ENCODE peak calls at places on chromosomes 4 and X, in seven cellular contexts. K is activated T-cell treated with anti-CD3 and anti-CD28 coated beads for 4 hours; L is astrocyte; O is DMS53; J is CD8-positive, alpha-beta memory T cell; D is Caki2; X is SJSA1. Y is an unnamed sample.

GRCh38 chr4:109302366-109303140 is at the start of gene COL25A1:
- DNase-seq in L (peak; percentile 57), O (peak; percentile 82), K (peak; percentile 23), X (no peak), D (peak; percentile 72), J (no peak), Y (no peak)

GRCh38 chrX:154323537-154323936 is 27.9 kb downstream of the TKTL1 start:
- DNase-seq in X (no peak), K (no peak), O (no peak), L (no peak), J (no peak), D (no peak), Y (no peak)

GRCh38 chrX:124426824-124427223 is 80.5 kb downstream of the SH2D1A start:
- DNase-seq in K (no peak), D (no peak), O (no peak), L (no peak), X (no peak), J (no peak), Y (no peak)

GRCh38 chrX:153463031-153463430 is 7.3 kb downstream of the HAUS7 start:
- DNase-seq in L (no peak), J (no peak), K (no peak), D (no peak), O (no peak), X (no peak), Y (no peak)

GRCh38 chr4:120139392-120139791 is 72.7 kb upstream of the MAD2L1 start:
- DNase-seq in J (no peak), K (no peak), L (peak; percentile 1), D (no peak), O (no peak), X (no peak), Y (no peak)

GRCh38 chr4:102027961-102028360 is 237.4 kb downstream of the BANK1 start:
- DNase-seq in D (no peak), O (no peak), J (no peak), K (no peak), L (no peak), X (no peak), Y (no peak)

GRCh38 chr4:13559414-13559813 is 15.1 kb upstream of the NKX3-2 start:
- DNase-seq in J (no peak), K (no peak), O (peak; percentile 12), L (peak; percentile 76), X (peak; percentile 46), D (no peak), Y (no peak)

GRCh38 chrX:16771483-16772398 is 14.5 kb upstream of the TXLNG start:
- DNase-seq in D (peak; percentile 93), K (no peak), O (peak; percentile 89), J (no peak), X (no peak), L (peak; percentile 80), Y (no peak)

GRCh38 chrX:14496674-14497073 is 32.7 kb upstream of the GLRA2 start:
- DNase-seq in O (peak; percentile 15), L (no peak), X (no peak), J (no peak), K (no peak), D (no peak), Y (no peak)

GRCh38 chr4:76809594-76810305 is 88.2 kb downstream of the SOWAHB start:
- DNase-seq in O (peak; percentile 11), D (peak; percentile 76), J (no peak), X (no peak), K (no peak), L (peak; percentile 58), Y (no peak)

GRCh38 chr4:150033937-150034336 is 44.3 kb upstream of the DCLK2 start:
- DNase-seq in L (peak; percentile 66), K (no peak), X (no peak), D (peak; percentile 85), J (no peak), O (peak; percentile 73), Y (peak; percentile 73)

GRCh38 chr4:188130355-188130754 is 8.9 kb upstream of the TRIML1 start:
- DNase-seq in J (no peak), D (no peak), X (no peak), L (no peak), O (no peak), K (no peak), Y (no peak)

GRCh38 chr4:151205722-151206121 is 71.2 kb upstream of the PRSS48 start:
- DNase-seq in X (no peak), L (no peak), O (no peak), K (no peak), D (no peak), J (no peak), Y (no peak)

GRCh38 chr4:94758141-94758699 is 465 bp downstream of the BMPR1B start:
- DNase-seq in O (peak; percentile 71), X (no peak), D (no peak), L (peak; percentile 12), K (no peak), J (no peak), Y (peak; percentile 19)

GRCh38 chr4:139732991-139733555 is 67.5 kb downstream of the MGST2 start:
- DNase-seq in O (no peak), L (no peak), X (no peak), D (no peak), K (no peak), J (no peak), Y (no peak)

GRCh38 chr4:110663738-110664444 is 41.0 kb upstream of the PITX2 start:
- DNase-seq in L (peak; percentile 69), D (no peak), O (peak; percentile 3), J (no peak), X (peak; percentile 62), K (no peak), Y (no peak)

GRCh38 chr4:76002176-76002575 is 5.1 kb downstream of the CXCL9 start:
- DNase-seq in K (no peak), X (no peak), O (peak; percentile 74), D (no peak), L (no peak), J (no peak), Y (peak; percentile 26)

GRCh38 chrX:108439434-108439883 is at the start of gene COL4A5:
- DNase-seq in J (no peak), L (peak; percentile 94), K (no peak), O (peak; percentile 93), X (peak; percentile 76), D (peak; percentile 77), Y (peak; percentile 81)

GRCh38 chr4:94621491-94622080 is 136.2 kb upstream of the BMPR1B start:
- DNase-seq in J (no peak), X (peak; percentile 30), K (no peak), O (peak; percentile 57), L (no peak), D (peak; percentile 18), Y (peak; percentile 35)

GRCh38 chr4:37728064-37728463 is 41.9 kb upstream of the RELL1 start:
- DNase-seq in J (no peak), D (no peak), L (no peak), K (no peak), X (no peak), O (no peak), Y (no peak)

GRCh38 chrX:10110984-10111363 is 45.8 kb upstream of the CLCN4 start:
- DNase-seq in D (no peak), X (no peak), L (no peak), K (peak; percentile 56), J (peak; percentile 26), O (no peak), Y (no peak)

GRCh38 chr4:188372051-188372450 is 232.8 kb downstream of the TRIML1 start:
- DNase-seq in J (no peak), O (no peak), D (no peak), L (no peak), X (no peak), K (no peak), Y (no peak)

GRCh38 chr4:126687655-126688358 is 945.0 kb upstream of the INTU start:
- DNase-seq in K (no peak), X (no peak), D (no peak), O (no peak), J (no peak), L (peak; percentile 19), Y (no peak)

Y was measured in COR-L47.